ENCODE peak calls at places on chromosomes 6 and 20, in ten cellular contexts. One of them, this sample, is unnamed.

GRCh38 chr20:54132612-54133433 is 41.0 kb downstream of the CYP24A1 start:
- DNase-seq in heart right ventricle: no peak
- DNase-seq in CD8-positive, alpha-beta T cell: no peak
- DNase-seq in left ventricle myocardium inferior: no peak
- DNase-seq in OCI-LY7: no peak
- DNase-seq in esophagus squamous epithelium: no peak
- DNase-seq in neural progenitor cell: peak; percentile 52
- DNase-seq in mucosa of descending colon: no peak
- DNase-seq in lung: peak; percentile 52
- DNase-seq in fibroblast of lung: peak; percentile 99
- DNase-seq in this sample: peak; percentile 97

GRCh38 chr20:31857861-31858835 is 12.2 kb downstream of the DUSP15 start:
- DNase-seq in mucosa of descending colon: no peak
- DNase-seq in neural progenitor cell: no peak
- DNase-seq in CD8-positive, alpha-beta T cell: no peak
- DNase-seq in heart right ventricle: no peak
- DNase-seq in lung: no peak
- DNase-seq in left ventricle myocardium inferior: no peak
- DNase-seq in OCI-LY7: peak; percentile 54
- DNase-seq in esophagus squamous epithelium: no peak
- DNase-seq in fibroblast of lung: no peak
- DNase-seq in this sample: no peak

GRCh38 chr6:111423960-111424846 is 58.8 kb downstream of the REV3L start:
- DNase-seq in heart right ventricle: no peak
- DNase-seq in neural progenitor cell: no peak
- DNase-seq in left ventricle myocardium inferior: peak; percentile 24
- DNase-seq in mucosa of descending colon: peak; percentile 63
- DNase-seq in CD8-positive, alpha-beta T cell: no peak
- DNase-seq in fibroblast of lung: peak; percentile 41
- DNase-seq in lung: peak; percentile 39
- DNase-seq in esophagus squamous epithelium: no peak
- DNase-seq in OCI-LY7: no peak
- DNase-seq in this sample: peak; percentile 41

GRCh38 chr6:168885741-168886140 is 367.9 kb downstream of the THBS2 start:
- DNase-seq in heart right ventricle: no peak
- DNase-seq in OCI-LY7: no peak
- DNase-seq in mucosa of descending colon: no peak
- DNase-seq in esophagus squamous epithelium: no peak
- DNase-seq in fibroblast of lung: no peak
- DNase-seq in neural progenitor cell: no peak
- DNase-seq in lung: no peak
- DNase-seq in left ventricle myocardium inferior: no peak
- DNase-seq in CD8-positive, alpha-beta T cell: no peak
- DNase-seq in this sample: no peak

GRCh38 chr20:10434467-10434831 is 427 bp upstream of the MKKS start:
- DNase-seq in fibroblast of lung: peak; percentile 99
- DNase-seq in CD8-positive, alpha-beta T cell: peak; percentile 66
- DNase-seq in left ventricle myocardium inferior: peak; percentile 91
- DNase-seq in OCI-LY7: peak; percentile 90
- DNase-seq in esophagus squamous epithelium: peak; percentile 71
- DNase-seq in lung: peak; percentile 94
- DNase-seq in mucosa of descending colon: peak; percentile 90
- DNase-seq in heart right ventricle: peak; percentile 85
- DNase-seq in neural progenitor cell: peak; percentile 99
- DNase-seq in this sample: peak; percentile 99

GRCh38 chr20:63009044-63009961 is 2.5 kb upstream of the BHLHE23 start:
- DNase-seq in left ventricle myocardium inferior: peak; percentile 73
- DNase-seq in CD8-positive, alpha-beta T cell: peak; percentile 90
- DNase-seq in OCI-LY7: peak; percentile 75
- DNase-seq in neural progenitor cell: peak; percentile 85
- DNase-seq in lung: peak; percentile 73
- DNase-seq in fibroblast of lung: peak; percentile 53
- DNase-seq in esophagus squamous epithelium: no peak
- DNase-seq in mucosa of descending colon: peak; percentile 87
- DNase-seq in heart right ventricle: peak; percentile 82
- DNase-seq in this sample: peak; percentile 37

GRCh38 chr6:160067564-160067963 is 54.1 kb upstream of the SLC22A1 start:
- DNase-seq in mucosa of descending colon: no peak
- DNase-seq in CD8-positive, alpha-beta T cell: no peak
- DNase-seq in esophagus squamous epithelium: no peak
- DNase-seq in left ventricle myocardium inferior: no peak
- DNase-seq in fibroblast of lung: no peak
- DNase-seq in OCI-LY7: peak; percentile 6
- DNase-seq in lung: no peak
- DNase-seq in heart right ventricle: no peak
- DNase-seq in neural progenitor cell: no peak
- DNase-seq in this sample: no peak

GRCh38 chr20:63082939-63083735 is 76.4 kb upstream of the BHLHE23 start:
- DNase-seq in esophagus squamous epithelium: no peak
- DNase-seq in lung: no peak
- DNase-seq in heart right ventricle: peak; percentile 5
- DNase-seq in left ventricle myocardium inferior: no peak
- DNase-seq in mucosa of descending colon: no peak
- DNase-seq in neural progenitor cell: no peak
- DNase-seq in fibroblast of lung: no peak
- DNase-seq in CD8-positive, alpha-beta T cell: no peak
- DNase-seq in OCI-LY7: no peak
- DNase-seq in this sample: no peak

GRCh38 chr6:134147033-134147533 is 94.7 kb upstream of the SLC2A12 start:
- DNase-seq in lung: no peak
- DNase-seq in CD8-positive, alpha-beta T cell: no peak
- DNase-seq in OCI-LY7: no peak
- DNase-seq in fibroblast of lung: no peak
- DNase-seq in mucosa of descending colon: no peak
- DNase-seq in left ventricle myocardium inferior: no peak
- DNase-seq in neural progenitor cell: no peak
- DNase-seq in esophagus squamous epithelium: no peak
- DNase-seq in heart right ventricle: no peak
- DNase-seq in this sample: no peak

GRCh38 chr6:155273438-155273837 is 9.6 kb downstream of the CLDN20 start:
- DNase-seq in fibroblast of lung: peak; percentile 71
- DNase-seq in CD8-positive, alpha-beta T cell: no peak
- DNase-seq in lung: no peak
- DNase-seq in neural progenitor cell: no peak
- DNase-seq in left ventricle myocardium inferior: no peak
- DNase-seq in esophagus squamous epithelium: no peak
- DNase-seq in heart right ventricle: no peak
- DNase-seq in mucosa of descending colon: no peak
- DNase-seq in OCI-LY7: no peak
- DNase-seq in this sample: peak; percentile 68

GRCh38 chr6:90328004-90328403 is 31.4 kb upstream of the BACH2 start:
- DNase-seq in OCI-LY7: no peak
- DNase-seq in heart right ventricle: no peak
- DNase-seq in lung: no peak
- DNase-seq in esophagus squamous epithelium: no peak
- DNase-seq in mucosa of descending colon: no peak
- DNase-seq in fibroblast of lung: peak; percentile 40
- DNase-seq in CD8-positive, alpha-beta T cell: no peak
- DNase-seq in neural progenitor cell: no peak
- DNase-seq in left ventricle myocardium inferior: no peak
- DNase-seq in this sample: peak; percentile 68

GRCh38 chr6:148364056-148364844 is 21.6 kb downstream of the SASH1 start:
- DNase-seq in fibroblast of lung: peak; percentile 56
- DNase-seq in lung: no peak
- DNase-seq in OCI-LY7: no peak
- DNase-seq in neural progenitor cell: no peak
- DNase-seq in left ventricle myocardium inferior: no peak
- DNase-seq in CD8-positive, alpha-beta T cell: no peak
- DNase-seq in mucosa of descending colon: no peak
- DNase-seq in heart right ventricle: no peak
- DNase-seq in esophagus squamous epithelium: no peak
- DNase-seq in this sample: peak; percentile 76

GRCh38 chr20:62647521-62648317 is 5.4 kb downstream of the SLCO4A1 start:
- DNase-seq in left ventricle myocardium inferior: no peak
- DNase-seq in fibroblast of lung: no peak
- DNase-seq in mucosa of descending colon: no peak
- DNase-seq in OCI-LY7: no peak
- DNase-seq in neural progenitor cell: peak; percentile 28
- DNase-seq in esophagus squamous epithelium: no peak
- DNase-seq in lung: no peak
- DNase-seq in heart right ventricle: no peak
- DNase-seq in CD8-positive, alpha-beta T cell: no peak
- DNase-seq in this sample: no peak

GRCh38 chr6:158972241-158973233 is 27.5 kb downstream of the RSPH3 start:
- DNase-seq in OCI-LY7: peak; percentile 77
- DNase-seq in esophagus squamous epithelium: no peak
- DNase-seq in mucosa of descending colon: no peak
- DNase-seq in heart right ventricle: no peak
- DNase-seq in left ventricle myocardium inferior: no peak
- DNase-seq in lung: no peak
- DNase-seq in CD8-positive, alpha-beta T cell: no peak
- DNase-seq in fibroblast of lung: peak; percentile 80
- DNase-seq in neural progenitor cell: peak; percentile 35
- DNase-seq in this sample: peak; percentile 69

GRCh38 chr6:8017276-8017701 is 46.9 kb downstream of the BLOC1S5 start:
- DNase-seq in lung: no peak
- DNase-seq in heart right ventricle: no peak
- DNase-seq in left ventricle myocardium inferior: no peak
- DNase-seq in CD8-positive, alpha-beta T cell: no peak
- DNase-seq in fibroblast of lung: no peak
- DNase-seq in neural progenitor cell: no peak
- DNase-seq in OCI-LY7: peak; percentile 45
- DNase-seq in esophagus squamous epithelium: no peak
- DNase-seq in mucosa of descending colon: no peak
- DNase-seq in this sample: peak; percentile 18

GRCh38 chr20:45032781-45033180 is 66.5 kb downstream of the STK4 start:
- DNase-seq in esophagus squamous epithelium: no peak
- DNase-seq in heart right ventricle: no peak
- DNase-seq in lung: no peak
- DNase-seq in fibroblast of lung: no peak
- DNase-seq in neural progenitor cell: no peak
- DNase-seq in CD8-positive, alpha-beta T cell: no peak
- DNase-seq in mucosa of descending colon: no peak
- DNase-seq in OCI-LY7: no peak
- DNase-seq in left ventricle myocardium inferior: no peak
- DNase-seq in this sample: peak; percentile 28

GRCh38 chr6:41672016-41672415 is 33.7 kb downstream of the MDFI start:
- DNase-seq in neural progenitor cell: no peak
- DNase-seq in CD8-positive, alpha-beta T cell: no peak
- DNase-seq in OCI-LY7: no peak
- DNase-seq in esophagus squamous epithelium: no peak
- DNase-seq in fibroblast of lung: no peak
- DNase-seq in left ventricle myocardium inferior: no peak
- DNase-seq in heart right ventricle: no peak
- DNase-seq in lung: no peak
- DNase-seq in mucosa of descending colon: no peak
- DNase-seq in this sample: no peak

GRCh38 chr20:40336530-40336929 is 352.5 kb downstream of the MAFB start:
- DNase-seq in OCI-LY7: no peak
- DNase-seq in esophagus squamous epithelium: no peak
- DNase-seq in mucosa of descending colon: no peak
- DNase-seq in heart right ventricle: no peak
- DNase-seq in left ventricle myocardium inferior: no peak
- DNase-seq in CD8-positive, alpha-beta T cell: no peak
- DNase-seq in fibroblast of lung: no peak
- DNase-seq in lung: no peak
- DNase-seq in neural progenitor cell: no peak
- DNase-seq in this sample: no peak

GRCh38 chr6:44266347-44266746 is 996 bp upstream of the NFKBIE start:
- DNase-seq in fibroblast of lung: no peak
- DNase-seq in lung: no peak
- DNase-seq in CD8-positive, alpha-beta T cell: no peak
- DNase-seq in mucosa of descending colon: no peak
- DNase-seq in heart right ventricle: no peak
- DNase-seq in OCI-LY7: no peak
- DNase-seq in neural progenitor cell: no peak
- DNase-seq in left ventricle myocardium inferior: no peak
- DNase-seq in esophagus squamous epithelium: no peak
- DNase-seq in this sample: no peak

GRCh38 chr6:36546958-36547645 is at the start of gene STK38:
- DNase-seq in left ventricle myocardium inferior: peak; percentile 93
- DNase-seq in esophagus squamous epithelium: peak; percentile 35
- DNase-seq in lung: peak; percentile 92
- DNase-seq in CD8-positive, alpha-beta T cell: peak; percentile 96
- DNase-seq in neural progenitor cell: peak; percentile 95
- DNase-seq in fibroblast of lung: peak; percentile 86
- DNase-seq in OCI-LY7: peak; percentile 94
- DNase-seq in mucosa of descending colon: peak; percentile 97
- DNase-seq in heart right ventricle: peak; percentile 96
- DNase-seq in this sample: peak; percentile 95
- TF ChIP-seq CTCF in left ventricle myocardium inferior: peak; percentile 16
- TF ChIP-seq CTCF in esophagus squamous epithelium: no peak
- TF ChIP-seq CTCF in lung: no peak
- TF ChIP-seq CTCF in CD8-positive, alpha-beta T cell: no peak
- TF ChIP-seq CTCF in neural progenitor cell: peak; percentile 16
- TF ChIP-seq CTCF in fibroblast of lung: no peak
- TF ChIP-seq CTCF in OCI-LY7: peak; percentile 58
- TF ChIP-seq CTCF in mucosa of descending colon: no peak
- TF ChIP-seq CTCF in heart right ventricle: peak; percentile 8
- TF ChIP-seq CTCF in this sample: no peak

GRCh38 chr6:16551466-16551865 is 209.8 kb downstream of the ATXN1 start:
- DNase-seq in mucosa of descending colon: no peak
- DNase-seq in neural progenitor cell: peak; percentile 9
- DNase-seq in left ventricle myocardium inferior: no peak
- DNase-seq in heart right ventricle: no peak
- DNase-seq in CD8-positive, alpha-beta T cell: no peak
- DNase-seq in fibroblast of lung: no peak
- DNase-seq in lung: no peak
- DNase-seq in esophagus squamous epithelium: no peak
- DNase-seq in OCI-LY7: no peak
- DNase-seq in this sample: no peak
- H3K4me3 ChIP-seq in mucosa of descending colon: no peak overlapping the region
- H3K4me3 ChIP-seq in neural progenitor cell: no peak overlapping the region
- H3K4me3 ChIP-seq in left ventricle myocardium inferior: no peak overlapping the region
- H3K4me3 ChIP-seq in heart right ventricle: no peak overlapping the region
- H3K4me3 ChIP-seq in CD8-positive, alpha-beta T cell: no peak overlapping the region
- H3K4me3 ChIP-seq in fibroblast of lung: no peak overlapping the region
- H3K4me3 ChIP-seq in lung: no peak overlapping the region
- H3K4me3 ChIP-seq in esophagus squamous epithelium: no peak overlapping the region
- H3K4me3 ChIP-seq in OCI-LY7: no peak overlapping the region
- H3K4me3 ChIP-seq in this sample: no peak overlapping the region

DNA sequence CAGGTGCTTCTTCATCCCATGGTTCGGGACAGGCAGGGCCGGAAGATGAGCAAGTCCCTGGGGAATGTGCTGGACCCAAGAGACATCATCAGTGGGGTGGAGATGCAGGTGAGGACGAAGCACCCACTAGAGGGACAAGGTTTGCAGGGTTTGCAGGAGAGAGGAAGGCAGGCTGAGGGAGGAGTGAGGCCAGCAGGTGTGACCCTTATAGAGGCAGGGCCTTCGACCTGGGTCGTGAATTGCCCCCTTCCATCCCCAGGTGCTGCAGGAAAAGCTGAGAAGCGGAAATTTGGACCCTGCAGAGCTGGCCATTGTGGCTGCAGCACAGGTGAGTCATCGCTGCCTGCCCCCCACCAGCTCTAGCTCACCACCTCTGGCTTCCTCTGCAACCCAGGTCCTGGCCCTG is 8.4 kb downstream of the VARS2 start:
- DNase-seq in esophagus squamous epithelium: no peak
- DNase-seq in fibroblast of lung: no peak
- DNase-seq in lung: no peak
- DNase-seq in mucosa of descending colon: no peak
- DNase-seq in heart right ventricle: no peak
- DNase-seq in neural progenitor cell: no peak
- DNase-seq in left ventricle myocardium inferior: no peak
- DNase-seq in OCI-LY7: no peak
- DNase-seq in CD8-positive, alpha-beta T cell: no peak
- DNase-seq in this sample: no peak
- TF ChIP-seq CTCF in esophagus squamous epithelium: no peak
- TF ChIP-seq CTCF in fibroblast of lung: no peak
- TF ChIP-seq CTCF in lung: no peak
- TF ChIP-seq CTCF in mucosa of descending colon: no peak
- TF ChIP-seq CTCF in heart right ventricle: no peak
- TF ChIP-seq CTCF in neural progenitor cell: no peak
- TF ChIP-seq CTCF in left ventricle myocardium inferior: no peak
- TF ChIP-seq CTCF in OCI-LY7: no peak
- TF ChIP-seq CTCF in CD8-positive, alpha-beta T cell: no peak
- TF ChIP-seq CTCF in this sample: no peak

GRCh38 chr6:135261872-135262725 is 81.0 kb downstream of the MYB start:
- DNase-seq in lung: no peak
- DNase-seq in esophagus squamous epithelium: no peak
- DNase-seq in mucosa of descending colon: no peak
- DNase-seq in CD8-positive, alpha-beta T cell: no peak
- DNase-seq in fibroblast of lung: no peak
- DNase-seq in OCI-LY7: no peak
- DNase-seq in neural progenitor cell: no peak
- DNase-seq in left ventricle myocardium inferior: no peak
- DNase-seq in heart right ventricle: no peak
- DNase-seq in this sample: no peak
- H3K4me3 ChIP-seq in lung: no peak overlapping the region
- H3K4me3 ChIP-seq in esophagus squamous epithelium: no peak overlapping the region
- H3K4me3 ChIP-seq in mucosa of descending colon: no peak overlapping the region
- H3K4me3 ChIP-seq in CD8-positive, alpha-beta T cell: no peak overlapping the region
- H3K4me3 ChIP-seq in fibroblast of lung: no peak overlapping the region
- H3K4me3 ChIP-seq in OCI-LY7: no peak overlapping the region
- H3K4me3 ChIP-seq in neural progenitor cell: no peak overlapping the region
- H3K4me3 ChIP-seq in left ventricle myocardium inferior: no peak overlapping the region
- H3K4me3 ChIP-seq in heart right ventricle: no peak overlapping the region
- H3K4me3 ChIP-seq in this sample: no peak overlapping the region

This sample was measured in foreskin fibroblast.